ENCODE peak calls at places on chromosome 7, in ten cellular contexts. S, K, J, M, D, X, F, B, P and T are unnamed samples.
A peak's percentile ranks its signal among the peaks of the same experiment; 100 is the strongest.

GRCh38 chr7:1395211-1396070 is 63.8 kb downstream of the MICALL2 start:
- DNase-seq in S (no peak), K (no peak), J (no peak), M (no peak), D (no peak), X (no peak), F (no peak), B (no peak), P (no peak), T (no peak)

GRCh38 chr7:102322202-102322715 is 34.0 kb downstream of the SPDYE6 start:
- DNase-seq in S (no peak), K (no peak), J (no peak), M (no peak), D (no peak), X (no peak), F (no peak), B (no peak), P (peak; percentile 46), T (no peak)

GRCh38 chr7:28618383-28618782 is 206.1 kb downstream of the CREB5 start:
- DNase-seq in S (no peak), K (no peak), J (no peak), M (no peak), D (no peak), X (peak; percentile 67), F (no peak), B (peak; percentile 12), P (no peak), T (no peak)

GRCh38 chr7:116809636-116810266 is 52.6 kb upstream of the CAPZA2 start:
- DNase-seq in S (no peak), K (no peak), J (peak; percentile 77), M (peak; percentile 80), D (peak; percentile 51), X (peak; percentile 71), F (peak; percentile 30), B (peak; percentile 77), P (no peak), T (peak; percentile 73)

GRCh38 chr7:22823142-22823497 is 471 bp upstream of the TOMM7 start:
- DNase-seq in S (no peak), K (no peak), J (no peak), M (no peak), D (no peak), X (no peak), F (no peak), B (no peak), P (peak; percentile 35), T (no peak)

GRCh38 chr7:106110238-106110560 is 1.9 kb downstream of the SYPL1 start:
- DNase-seq in S (no peak), K (no peak), J (no peak), M (peak; percentile 31), D (no peak), X (no peak), F (no peak), B (no peak), P (no peak), T (no peak)

GRCh38 chr7:30102281-30102680 is 32.5 kb upstream of the MTURN start:
- DNase-seq in S (no peak), K (no peak), J (no peak), M (no peak), D (no peak), X (no peak), F (no peak), B (no peak), P (no peak), T (peak; percentile 93)

GRCh38 chr7:98400538-98401427 is at the start of gene BAIAP2L1:
- DNase-seq in S (peak; percentile 74), K (no peak), J (peak; percentile 84), M (peak; percentile 67), D (peak; percentile 82), X (peak; percentile 76), F (peak; percentile 99), B (peak; percentile 49), P (peak; percentile 100), T (peak; percentile 56)

GRCh38 chr7:111532625-111533024 is 29.7 kb downstream of the IMMP2L start:
- DNase-seq in S (no peak), K (no peak), J (peak; percentile 4), M (peak; percentile 73), D (peak; percentile 56), X (no peak), F (no peak), B (no peak), P (no peak), T (no peak)

GRCh38 chr7:104642551-104642950 is 314.1 kb downstream of the LHFPL3 start:
- DNase-seq in S (no peak), K (no peak), J (no peak), M (no peak), D (no peak), X (no peak), F (no peak), B (no peak), P (no peak), T (no peak)

GRCh38 chr7:3427957-3428356 is 126.9 kb downstream of the SDK1 start:
- DNase-seq in S (no peak), K (no peak), J (no peak), M (no peak), D (no peak), X (no peak), F (no peak), B (no peak), P (no peak), T (no peak)

DNA sequence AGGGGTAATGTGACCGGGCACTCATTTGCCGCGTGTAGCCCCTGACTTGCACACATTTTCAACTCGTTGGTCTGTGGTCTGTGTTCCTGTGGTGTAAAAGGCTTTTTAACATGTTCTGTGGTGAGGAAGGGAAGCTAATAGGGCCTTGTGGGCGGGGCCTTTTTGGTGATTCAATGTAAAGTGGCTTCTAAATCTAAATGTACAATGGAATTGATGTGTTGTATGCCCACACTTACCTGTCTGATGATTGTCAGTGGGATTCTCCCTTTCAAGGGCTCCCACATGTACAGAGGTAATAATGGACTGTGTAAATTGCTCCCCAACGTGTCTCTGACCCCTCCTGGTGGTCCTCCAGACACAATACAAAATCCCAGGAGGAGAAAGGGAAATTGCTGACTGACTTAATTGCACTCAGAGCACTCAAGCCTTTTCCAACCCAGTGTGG is 43.1 kb upstream of the GATAD1 start:
- DNase-seq in S (peak; percentile 32), K (no peak), J (no peak), M (peak; percentile 12), D (no peak), X (no peak), F (no peak), B (no peak), P (peak; percentile 55), T (no peak)
- TF ChIP-seq CTCF in S (no peak), K (no peak), J (peak; percentile 10), M (no peak), D (no peak), X (no peak), F (no peak), B (no peak), P (peak; percentile 68), T (no peak)

DNA sequence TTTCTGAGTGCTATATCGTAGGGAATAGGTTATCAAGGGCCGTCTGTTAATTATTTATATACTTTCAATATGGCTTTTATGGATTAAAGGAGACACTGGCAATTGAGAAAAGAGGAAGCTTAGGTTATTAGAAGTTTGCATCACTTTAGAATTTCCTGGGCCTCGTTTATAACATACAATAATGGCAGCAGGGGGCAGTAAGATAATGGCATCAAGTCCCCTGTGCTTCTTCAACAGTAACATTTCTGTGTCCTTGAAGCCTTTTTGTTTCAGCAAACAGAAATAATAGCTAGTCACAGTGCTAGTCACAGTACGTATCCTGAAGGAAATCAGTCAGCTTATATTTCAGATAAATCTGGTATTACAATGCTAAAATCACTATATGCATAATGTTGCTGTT is 41.9 kb downstream of the SPAM1 start:
- DNase-seq in S (no peak), K (no peak), J (peak; percentile 6), M (peak; percentile 80), D (no peak), X (no peak), F (no peak), B (no peak), P (no peak), T (no peak)
- TF ChIP-seq CTCF in S (no peak), K (no peak), J (peak; percentile 21), M (no peak), D (no peak), X (no peak), F (no peak), B (no peak), P (peak; percentile 14), T (peak; percentile 53)

GRCh38 chr7:87600130-87601124 is at the start of gene ABCB1:
- DNase-seq in S (peak; percentile 62), K (peak; percentile 31), J (peak; percentile 6), M (peak; percentile 15), D (peak; percentile 30), X (no peak), F (peak; percentile 40), B (peak; percentile 35), P (peak; percentile 91), T (no peak)

GRCh38 chr7:87598234-87599009 is 2.3 kb downstream of the ABCB1 start:
- DNase-seq in S (no peak), K (no peak), J (no peak), M (no peak), D (no peak), X (no peak), F (no peak), B (no peak), P (no peak), T (no peak)

GRCh38 chr7:87596136-87596535 is 4.5 kb downstream of the ABCB1 start:
- DNase-seq in S (no peak), K (no peak), J (no peak), M (no peak), D (no peak), X (no peak), F (no peak), B (no peak), P (no peak), T (no peak)

GRCh38 chr7:87596696-87597095 is 4.0 kb downstream of the ABCB1 start:
- DNase-seq in S (no peak), K (no peak), J (no peak), M (no peak), D (no peak), X (no peak), F (no peak), B (no peak), P (no peak), T (no peak)

DNA sequence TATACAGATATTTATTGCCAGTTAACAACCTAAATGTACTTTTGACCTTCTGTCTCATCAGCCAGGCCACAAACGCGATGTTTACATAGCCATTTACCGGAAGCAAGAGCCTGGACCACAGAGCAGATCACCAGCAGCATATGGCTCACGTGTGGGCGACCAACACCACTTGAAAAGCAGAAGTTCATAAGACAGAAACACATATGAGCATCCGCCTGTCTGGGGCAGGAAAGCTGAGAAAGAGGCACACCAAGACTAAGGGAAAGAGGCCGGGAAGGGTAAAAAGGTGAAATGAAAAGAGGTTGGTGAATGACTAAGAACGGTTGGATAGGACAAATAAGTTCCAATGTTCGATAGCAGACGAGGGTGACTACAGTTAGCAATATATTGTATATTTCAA is 1.3 kb downstream of the ABCB1 start:
- DNase-seq in S (peak; percentile 50), K (no peak), J (no peak), M (no peak), D (no peak), X (no peak), F (no peak), B (no peak), P (no peak), T (no peak)
- TF ChIP-seq CTCF in S (no peak), K (no peak), J (no peak), M (no peak), D (no peak), X (no peak), F (no peak), B (no peak), P (no peak), T (no peak)

DNA sequence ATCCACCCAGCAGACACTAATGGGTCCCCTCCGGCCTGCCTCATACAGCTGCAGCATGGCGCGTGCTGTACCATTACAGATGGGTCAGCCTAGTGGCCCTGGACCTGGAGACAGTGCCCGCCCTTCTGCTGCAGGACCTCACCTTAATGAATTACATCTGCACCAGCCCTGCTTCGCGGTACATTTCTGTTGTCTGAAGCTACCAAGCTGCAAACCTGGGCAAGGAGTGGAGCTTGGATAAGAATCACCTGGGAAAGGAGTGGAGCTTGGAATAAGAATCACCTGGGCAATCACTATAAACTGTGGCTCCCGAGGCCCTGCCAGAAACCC is 33.0 kb upstream of the EN2 start:
- DNase-seq in S (no peak), K (no peak), J (no peak), M (no peak), D (no peak), X (no peak), F (no peak), B (no peak), P (no peak), T (no peak)
- TF ChIP-seq CTCF in S (no peak), K (no peak), J (no peak), M (no peak), D (no peak), X (no peak), F (no peak), B (no peak), P (no peak), T (no peak)